ENCODE peak calls at places on chromosome 18, in six cellular contexts. C is GM23338, M is heart right ventricle, X is left lung, V is body of pancreas, O is fibroblast of lung. Z is an unnamed sample. For H3K27me3 and H3K4me1, the result is how much of the 10 kb centered on the place peaks cover.

GRCh38 chr18:7234061-7234460 is 3.2 kb downstream of the LRRC30 start:
- DNase-seq in C (no peak), M (peak), X (no peak), V (no peak), O (no peak), Z (peak)

GRCh38 chr18:59067873-59068272 is 71.8 kb upstream of the SEC11C start:
- DNase-seq in C (peak), M (no peak), X (no peak), V (peak), O (no peak), Z (no peak)

GRCh38 chr18:32378705-32379104 is 92.0 kb downstream of the GAREM1 start:
- DNase-seq in C (no peak), M (no peak), X (no peak), V (peak), O (peak), Z (no peak)

GRCh38 chr18:21599585-21600525 is 649 bp downstream of the ESCO1 start:
- DNase-seq in C (peak), M (peak), X (peak), V (peak), O (no peak), Z (peak)

GRCh38 chr18:7896164-7896563 is 329.0 kb downstream of the PTPRM start:
- DNase-seq in C (no peak), M (no peak), X (no peak), V (no peak), O (no peak), Z (no peak)

GRCh38 chr18:23712445-23712844 is 23.2 kb downstream of the LAMA3 start:
- DNase-seq in C (no peak), M (no peak), X (no peak), V (no peak), O (no peak), Z (no peak)

GRCh38 chr18:25052426-25052825 is 299.5 kb downstream of the ZNF521 start:
- DNase-seq in C (no peak), M (no peak), X (no peak), V (no peak), O (no peak), Z (no peak)

GRCh38 chr18:9380101-9380500 is 45.5 kb downstream of the TWSG1 start:
- DNase-seq in C (no peak), M (no peak), X (no peak), V (no peak), O (peak), Z (no peak)

GRCh38 chr18:8480506-8481328 is 128.5 kb upstream of the RAB12 start:
- DNase-seq in C (peak), M (no peak), X (no peak), V (peak), O (peak), Z (peak)

GRCh38 chr18:13611616-13612110 is 114.7 kb downstream of the FAM210A start:
- DNase-seq in C (peak), M (peak), X (peak), V (peak), O (peak), Z (peak)

GRCh38 chr18:11581286-11581685 is 28.1 kb upstream of the SLC35G4 start:
- DNase-seq in C (no peak), M (no peak), X (no peak), V (no peak), O (no peak), Z (no peak)

GRCh38 chr18:11579916-11580315 is 29.5 kb upstream of the SLC35G4 start:
- DNase-seq in C (no peak), M (no peak), X (no peak), V (no peak), O (no peak), Z (no peak)

GRCh38 chr18:11574545-11574944 is 34.9 kb upstream of the SLC35G4 start:
- DNase-seq in C (no peak), M (no peak), X (no peak), V (no peak), O (no peak), Z (no peak)

GRCh38 chr18:11577271-11578112 is 31.9 kb upstream of the SLC35G4 start:
- DNase-seq in C (no peak), M (no peak), X (no peak), V (no peak), O (no peak), Z (no peak)

DNA sequence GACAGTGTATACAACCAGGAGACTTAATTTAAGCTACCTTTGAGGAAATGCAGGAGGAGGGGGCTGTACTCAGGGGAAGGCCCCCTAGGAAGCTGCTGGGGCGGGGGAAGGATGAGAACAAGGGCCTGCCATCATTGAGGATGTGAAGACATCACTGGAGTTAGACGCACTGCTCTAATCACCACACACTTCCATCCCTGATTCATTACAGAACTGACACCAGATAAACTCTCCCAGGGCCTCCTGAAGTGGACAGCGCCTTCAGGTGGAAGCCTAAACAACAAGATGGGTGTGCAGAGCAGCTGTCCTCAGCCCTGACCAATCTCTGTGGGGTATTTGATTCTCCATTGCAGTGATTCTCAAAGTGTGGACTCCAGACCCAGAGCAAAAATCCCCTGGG is 30.6 kb upstream of the SLC35G4 start:
- DNase-seq in C (no peak), M (no peak), X (no peak), V (no peak), O (no peak), Z (no peak)
- H3K27ac ChIP-seq in C (no peak), M (no peak), X (no peak), V (no peak), O (no peak), Z (no peak)

DNA sequence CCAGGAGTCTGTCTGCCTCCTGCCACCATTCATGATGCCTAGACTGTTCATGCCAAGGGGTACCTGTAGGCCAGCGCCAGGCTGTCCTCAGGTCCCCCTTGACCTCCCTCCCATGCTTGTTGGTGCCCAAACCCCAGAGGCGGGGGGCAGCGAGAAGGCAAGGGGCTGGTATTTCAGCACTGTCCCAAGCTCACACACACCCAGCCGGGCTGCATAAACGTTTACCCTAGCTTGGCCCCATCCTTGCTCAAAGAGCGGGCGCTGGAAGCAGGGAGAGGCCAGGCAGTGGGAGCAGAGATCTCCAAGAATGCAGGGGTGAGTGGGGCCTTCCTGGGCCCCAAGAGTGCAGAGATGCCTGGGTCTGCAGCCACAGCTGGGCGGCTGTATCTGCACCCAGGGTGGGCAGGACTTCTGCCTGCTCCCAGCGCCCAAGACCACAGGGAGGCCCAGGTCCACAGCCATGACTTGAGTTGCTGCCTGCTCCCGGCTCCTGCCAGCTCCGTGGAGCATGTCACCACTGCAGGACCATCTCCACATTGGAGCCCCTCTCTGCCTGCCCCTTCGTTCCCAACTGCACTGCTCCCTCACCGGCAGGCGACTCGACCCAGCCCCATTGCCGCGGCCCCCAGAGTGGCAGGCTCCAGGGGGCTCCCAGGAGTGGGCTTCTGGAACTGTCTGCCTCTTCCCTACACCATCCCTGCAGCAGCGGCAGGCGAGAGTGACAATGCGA is 616.6 kb downstream of the METTL4 start:
- DNase-seq in C (no peak), M (no peak), X (peak), V (no peak), O (no peak), Z (no peak)
- H3K27me3 ChIP-seq in C (under half), M (under half), X (under half), V (under half), O (under half), Z (under half)

GRCh38 chr18:29160123-29160522 is 983.2 kb upstream of the CDH2 start:
- DNase-seq in C (peak), M (no peak), X (no peak), V (no peak), O (no peak), Z (no peak)
- H3K4me1 ChIP-seq in C (under half), M (under half), X (under half), V (under half), O (under half), Z (under half)

DNA sequence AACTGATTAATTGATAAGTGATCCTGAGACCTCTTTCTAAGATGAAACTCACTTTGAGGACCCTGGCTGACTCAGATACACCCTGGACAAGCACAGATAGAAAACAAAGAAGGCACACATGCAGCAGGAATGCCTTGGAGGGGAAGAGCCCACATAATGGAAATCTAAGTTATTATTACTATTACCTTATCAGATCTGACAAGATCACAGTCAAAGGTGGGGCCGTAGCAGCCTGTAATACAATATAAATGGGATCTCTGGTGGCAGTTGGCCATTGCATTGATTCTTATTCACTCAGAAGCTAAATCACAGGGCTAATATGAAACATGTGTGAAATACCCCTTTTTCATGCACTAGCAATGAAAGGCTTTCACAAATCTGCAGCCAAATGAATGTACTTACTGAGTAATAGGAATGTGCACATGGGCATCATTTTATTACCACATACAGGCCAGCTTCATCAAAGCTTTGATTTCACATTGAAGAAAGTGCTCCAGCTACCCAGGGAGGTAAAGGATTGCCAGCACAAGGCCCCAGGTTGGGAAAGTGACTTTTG is 84.0 kb downstream of the ZBTB7C start:
- DNase-seq in C (no peak), M (no peak), X (no peak), V (no peak), O (no peak), Z (no peak)
- H3K27ac ChIP-seq in C (no peak), M (no peak), X (no peak), V (no peak), O (no peak), Z (no peak)

DNA sequence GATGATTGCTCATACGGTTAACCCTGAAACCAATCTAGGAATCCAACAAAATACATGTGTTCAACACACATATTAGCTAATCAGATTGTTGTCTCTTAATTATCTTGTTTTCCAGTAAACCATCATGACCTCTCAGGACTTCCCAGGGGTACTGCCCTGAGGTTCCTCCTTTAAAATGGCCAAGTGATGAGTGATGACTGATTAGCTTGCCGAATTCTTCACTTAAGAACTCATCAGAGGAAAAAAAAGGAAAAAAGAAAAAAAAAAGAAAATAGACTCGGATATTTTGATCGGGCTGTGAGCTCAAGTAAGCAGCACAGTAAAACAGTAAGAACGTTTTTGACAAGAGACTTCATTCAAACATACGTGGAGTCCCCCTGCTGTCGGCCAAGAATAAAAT is 40.7 kb downstream of the COLEC12 start:
- DNase-seq in C (no peak), M (no peak), X (no peak), V (no peak), O (no peak), Z (no peak)
- H3K27me3 ChIP-seq in C (under half), M (under half), X (under half), V (under half), O (under half), Z (half or more)

DNA sequence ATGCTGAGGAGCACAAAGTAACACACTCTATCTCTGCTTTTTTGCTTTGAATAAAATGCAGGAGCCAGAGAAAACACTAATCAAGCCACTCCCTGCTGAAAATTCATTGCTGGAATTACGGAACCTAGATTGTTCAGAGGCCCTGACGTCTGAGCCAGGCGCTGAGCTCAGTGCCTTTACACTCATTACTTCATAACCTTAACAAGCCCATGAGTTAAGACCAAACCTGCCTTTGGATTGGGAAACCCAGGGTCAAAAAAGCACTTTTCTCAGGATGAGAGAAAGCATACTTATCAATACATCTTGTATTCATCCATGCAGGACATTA is 790 bp downstream of the INO80C start:
- DNase-seq in C (no peak), M (no peak), X (no peak), V (peak), O (peak), Z (no peak)
- H3K4me1 ChIP-seq in C (half or more), M (under half), X (under half), V (under half), O (under half), Z (under half)

GRCh38 chr18:42513416-42513815 is 558.4 kb downstream of the PIK3C3 start:
- DNase-seq in C (no peak), M (no peak), X (no peak), V (no peak), O (no peak), Z (no peak)

GRCh38 chr18:42514522-42514921 is 559.5 kb downstream of the PIK3C3 start:
- DNase-seq in C (no peak), M (no peak), X (no peak), V (no peak), O (no peak), Z (no peak)

GRCh38 chr18:42510540-42510939 is 555.5 kb downstream of the PIK3C3 start:
- DNase-seq in C (no peak), M (no peak), X (no peak), V (no peak), O (no peak), Z (no peak)

GRCh38 chr18:42509702-42510424 is 554.8 kb downstream of the PIK3C3 start:
- DNase-seq in C (no peak), M (no peak), X (no peak), V (no peak), O (no peak), Z (no peak)

DNA sequence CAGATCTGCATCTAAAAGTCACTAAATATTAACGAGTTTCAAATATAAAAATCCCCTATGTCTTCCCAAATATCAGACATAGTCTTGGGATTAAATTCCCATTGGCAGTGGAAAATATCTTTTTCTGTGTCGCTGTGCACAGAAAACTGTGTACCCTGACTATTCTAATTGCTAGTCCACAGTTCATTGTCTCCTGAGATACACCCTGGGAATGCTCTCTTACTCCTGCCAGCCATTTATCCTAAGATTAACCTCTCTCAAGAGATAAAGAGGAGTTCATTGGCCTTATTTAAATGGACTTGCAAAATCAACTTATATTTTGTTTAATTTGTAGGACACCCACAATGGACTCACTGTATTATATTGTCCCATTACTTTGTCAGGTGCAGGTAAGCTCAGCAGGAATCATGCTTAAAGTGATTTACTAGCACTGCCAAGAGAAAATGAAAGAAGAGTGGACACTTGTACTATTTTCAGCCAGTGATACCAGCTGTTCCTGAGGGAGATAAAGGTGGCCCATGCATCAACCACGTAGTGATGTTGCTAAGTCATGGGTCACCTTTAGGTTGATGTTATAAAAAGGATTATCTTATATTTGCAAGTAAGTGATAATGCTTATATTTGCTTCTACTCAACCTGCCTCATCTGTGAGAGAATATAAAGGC is 553.8 kb downstream of the PIK3C3 start:
- DNase-seq in C (no peak), M (no peak), X (no peak), V (no peak), O (no peak), Z (no peak)
- H3K27ac ChIP-seq in C (no peak), M (no peak), X (no peak), V (no peak), O (no peak), Z (no peak)

Z was measured in left ventricle myocardium inferior.